ENCODE peak calls at places on chromosomes 16 and 17, in five cellular contexts. K is stimulated activated CD8-positive, alpha-beta memory T cell treated with anti-CD3 and anti-CD28 coated beads, Interleukin-4, amount 100 ng/mL, for 4 hours; J is activated effector memory CD4-positive, alpha-beta T cell treated with anti-CD3 and anti-CD28 coated beads, Interleukin-2, amount 50 U/mL, for 16 hours; H is skeletal muscle cell; W is ovary. A is an unnamed sample.

GRCh38 chr17:29364691-29365090 is 25.5 kb upstream of the TAOK1 start:
- DNase-seq in K (no peak), J (no peak), H (no peak), W (no peak), A (no peak)

GRCh38 chr17:44152875-44153274 is 11.1 kb downstream of the HROB start:
- DNase-seq in K (no peak), J (no peak), H (no peak), W (no peak), A (no peak)

GRCh38 chr16:1146409-1146808 is 6.5 kb upstream of the CACNA1H start:
- DNase-seq in K (no peak), J (no peak), H (no peak), W (peak; percentile 57), A (no peak)

GRCh38 chr17:77076046-77076882 is 64.5 kb upstream of the SEC14L1 start:
- DNase-seq in K (no peak), J (no peak), H (peak; percentile 2), W (no peak), A (no peak)

GRCh38 chr17:46979023-46979870 is at the start of gene RPRML:
- DNase-seq in K (no peak), J (peak; percentile 71), H (no peak), W (peak; percentile 45), A (no peak)

GRCh38 chr17:15377608-15378007 is 36.2 kb upstream of the TEKT3 start:
- DNase-seq in K (no peak), J (no peak), H (no peak), W (no peak), A (no peak)

GRCh38 chr17:38604479-38605229 is 1.1 kb downstream of the SRCIN1 start:
- DNase-seq in K (no peak), J (no peak), H (no peak), W (peak; percentile 33), A (no peak)

GRCh38 chr16:70800306-70800705 is 652 bp downstream of the VAC14 start:
- DNase-seq in K (no peak), J (no peak), H (no peak), W (no peak), A (no peak)

GRCh38 chr16:3872216-3872895 is 8.2 kb downstream of the CREBBP start:
- DNase-seq in K (no peak), J (no peak), H (no peak), W (no peak), A (no peak)

GRCh38 chr16:75265911-75266701 is 14.7 kb upstream of the BCAR1 start:
- DNase-seq in K (no peak), J (no peak), H (no peak), W (peak; percentile 88), A (no peak)

GRCh38 chr17:29048440-29049360 is 5.8 kb downstream of the PIPOX start:
- DNase-seq in K (no peak), J (no peak), H (peak; percentile 63), W (no peak), A (no peak)

GRCh38 chr17:73228748-73229236 is 32.9 kb downstream of the CPSF4L start:
- DNase-seq in K (no peak), J (peak; percentile 80), H (peak; percentile 58), W (no peak), A (no peak)

GRCh38 chr17:45270828-45271418 is 9.0 kb upstream of the SPATA32 start:
- DNase-seq in K (no peak), J (peak; percentile 83), H (no peak), W (no peak), A (no peak)

GRCh38 chr16:19804538-19805323 is 79.9 kb downstream of the GPRC5B start:
- DNase-seq in K (no peak), J (peak; percentile 70), H (no peak), W (no peak), A (peak; percentile 9)

GRCh38 chr16:24747425-24747824 is 18.0 kb downstream of the TNRC6A start:
- DNase-seq in K (no peak), J (no peak), H (no peak), W (no peak), A (no peak)

GRCh38 chr17:18234853-18235380 is 9.5 kb downstream of the LLGL1 start:
- DNase-seq in K (no peak), J (no peak), H (no peak), W (no peak), A (no peak)

GRCh38 chr16:46747777-46748651 is at the start of gene MYLK3:
- DNase-seq in K (no peak), J (no peak), H (no peak), W (no peak), A (no peak)

GRCh38 chr16:71540-72341 is 690 bp downstream of the RHBDF1 start:
- DNase-seq in K (no peak), J (no peak), H (no peak), W (peak; percentile 75), A (no peak)

GRCh38 chr17:49404906-49405305 is 9.8 kb downstream of the PHB1 start:
- DNase-seq in K (no peak), J (no peak), H (no peak), W (no peak), A (no peak)

GRCh38 chr17:79811036-79811887 is 14.4 kb upstream of the CBX8 start:
- DNase-seq in K (no peak), J (no peak), H (no peak), W (peak; percentile 37), A (no peak)

GRCh38 chr17:17055286-17056166 is 13.3 kb downstream of the MPRIP start:
- DNase-seq in K (no peak), J (peak; percentile 44), H (no peak), W (no peak), A (no peak)

GRCh38 chr17:72502111-72502939 is 381.5 kb downstream of the SOX9 start:
- DNase-seq in K (no peak), J (no peak), H (peak; percentile 40), W (no peak), A (no peak)

GRCh38 chr17:70552230-70552981 is 383.1 kb downstream of the KCNJ2 start:
- DNase-seq in K (no peak), J (no peak), H (peak; percentile 6), W (no peak), A (peak; percentile 8)

GRCh38 chr17:7704601-7705268 is at the start of gene EFNB3:
- DNase-seq in K (no peak), J (peak; percentile 66), H (no peak), W (peak; percentile 57), A (no peak)

GRCh38 chr17:20156196-20157077 is 147.3 kb downstream of the SPECC1 start:
- DNase-seq in K (peak; percentile 1), J (peak; percentile 73), H (no peak), W (peak; percentile 59), A (peak; percentile 7)

GRCh38 chr17:77462101-77462500 is 321.3 kb downstream of the SEC14L1 start:
- DNase-seq in K (no peak), J (no peak), H (no peak), W (no peak), A (no peak)

GRCh38 chr16:47787695-47788094 is 326.6 kb downstream of the PHKB start:
- DNase-seq in K (no peak), J (no peak), H (no peak), W (no peak), A (no peak)

GRCh38 chr17:8623591-8623990 is 6.9 kb downstream of the MYH10 start:
- DNase-seq in K (no peak), J (no peak), H (no peak), W (no peak), A (no peak)

GRCh38 chr16:83768976-83769375 is 38.8 kb upstream of the HSBP1 start:
- DNase-seq in K (no peak), J (no peak), H (no peak), W (no peak), A (peak; percentile 11)

GRCh38 chr17:43814714-43815113 is 18.2 kb downstream of the MPP3 start:
- DNase-seq in K (no peak), J (no peak), H (peak; percentile 40), W (no peak), A (no peak)

GRCh38 chr17:7838291-7839075 is 4.5 kb downstream of the KDM6B start:
- DNase-seq in K (no peak), J (peak; percentile 62), H (no peak), W (peak; percentile 71), A (peak; percentile 85)

GRCh38 chr16:824194-824593 is 23.7 kb upstream of the GNG13 start:
- DNase-seq in K (no peak), J (no peak), H (no peak), W (no peak), A (no peak)